ENCODE peak calls at places on chromosomes 7 and 10, in nine cellular contexts. W is ovary; K is ELR; R is central memory CD4-positive, alpha-beta T cell; S is lung; U is astrocyte of the spinal cord; I is activated naive CD8-positive, alpha-beta T cell treated with anti-CD3 and anti-CD28 coated beads, Interleukin-2, amount 50 U/mL, for 24 hours; H is kidney; P is SW480. Q is an unnamed sample.

GRCh38 chr7:26696978-26697377 is 167.4 kb downstream of the SKAP2 start:
- DNase-seq in P (no peak), H (no peak), R (no peak), W (no peak), K (no peak), U (no peak), S (no peak), I (no peak), Q (no peak)

GRCh38 chr7:44123190-44124003 is at the start of gene POLD2:
- DNase-seq in H (peak), W (peak), S (peak), K (peak), P (peak), I (peak), U (peak), R (peak), Q (peak)

GRCh38 chr7:108839091-108839490 is 269.4 kb downstream of the DNAJB9 start:
- DNase-seq in P (no peak), W (no peak), K (peak), H (no peak), I (no peak), R (no peak), U (peak), S (no peak), Q (no peak)

GRCh38 chr10:16509996-16510395 is 11.7 kb downstream of the C1QL3 start:
- DNase-seq in U (no peak), W (no peak), S (no peak), H (no peak), R (no peak), K (peak), P (peak), I (no peak), Q (no peak)

GRCh38 chr7:70360557-70360956 is 762.3 kb downstream of the AUTS2 start:
- DNase-seq in W (no peak), K (no peak), R (no peak), P (no peak), S (no peak), U (no peak), I (no peak), H (no peak), Q (no peak)

GRCh38 chr7:98202367-98203195 is 8.7 kb upstream of the BHLHA15 start:
- DNase-seq in U (no peak), S (no peak), H (no peak), P (peak), R (peak), I (peak), K (no peak), W (no peak), Q (no peak)

GRCh38 chr10:112539340-112539739 is 92.3 kb downstream of the VTI1A start:
- DNase-seq in W (no peak), S (no peak), R (no peak), K (no peak), I (no peak), P (no peak), U (no peak), H (no peak), Q (no peak)

GRCh38 chr7:41045556-41046123 is 657.2 kb downstream of the INHBA start:
- DNase-seq in P (peak), W (no peak), U (no peak), K (peak), I (no peak), H (no peak), S (peak), R (no peak), Q (no peak)

GRCh38 chr7:111274882-111275281 is 184.0 kb downstream of the LRRN3 start:
- DNase-seq in W (no peak), P (no peak), I (no peak), S (no peak), H (no peak), R (no peak), K (peak), U (peak), Q (no peak)

GRCh38 chr10:73591935-73592699 is 975 bp upstream of the USP54 start:
- DNase-seq in K (peak), R (no peak), S (peak), U (peak), P (peak), W (no peak), I (peak), H (peak), Q (peak)

GRCh38 chr10:80202934-80203834 is 2.2 kb downstream of the ANXA11 start:
- DNase-seq in I (peak), K (peak), P (peak), R (peak), W (peak), S (peak), U (peak), H (peak), Q (peak)

GRCh38 chr7:156612930-156613329 is 27.6 kb upstream of the RNF32 start:
- DNase-seq in U (no peak), P (peak), S (no peak), R (peak), K (no peak), I (peak), H (peak), W (no peak), Q (no peak)

GRCh38 chr7:47574473-47575328 is 7.2 kb downstream of the TNS3 start:
- DNase-seq in P (no peak), S (no peak), K (peak), W (no peak), I (peak), R (no peak), H (no peak), U (no peak), Q (no peak)

GRCh38 chr7:23076774-23077173 is 28.8 kb upstream of the KLHL7 start:
- DNase-seq in H (no peak), R (no peak), I (no peak), P (no peak), K (no peak), U (no peak), S (no peak), W (no peak), Q (no peak)

GRCh38 chr7:80916770-80917681 is 1.8 kb downstream of the SEMA3C start:
- DNase-seq in S (no peak), H (no peak), R (no peak), K (peak), W (no peak), I (no peak), U (peak), P (no peak), Q (peak)

GRCh38 chr7:131633342-131633843 is 77.0 kb upstream of the PODXL start:
- DNase-seq in P (no peak), I (no peak), W (no peak), U (peak), K (peak), H (no peak), S (no peak), R (no peak), Q (peak)

GRCh38 chr10:12484945-12485805 is 135.8 kb downstream of the CAMK1D start:
- DNase-seq in H (no peak), I (peak), K (no peak), W (no peak), P (peak), U (no peak), R (peak), S (no peak), Q (no peak)

GRCh38 chr7:158863611-158864506 is 7.5 kb downstream of the DYNC2I1 start:
- DNase-seq in I (peak), U (peak), H (peak), K (peak), W (peak), P (peak), R (peak), S (peak), Q (peak)

GRCh38 chr7:112386619-112387018 is 63.6 kb upstream of the IFRD1 start:
- DNase-seq in I (no peak), R (no peak), H (no peak), U (no peak), S (no peak), W (no peak), K (no peak), P (no peak), Q (no peak)

GRCh38 chr10:48579251-48579960 is 25.5 kb downstream of the ARHGAP22 start:
- DNase-seq in P (no peak), I (no peak), R (no peak), S (no peak), K (no peak), U (peak), H (no peak), W (no peak), Q (no peak)

GRCh38 chr10:29753283-29753682 is 118.5 kb upstream of the SVIL start:
- DNase-seq in I (no peak), W (no peak), P (no peak), K (no peak), R (no peak), S (no peak), U (no peak), H (no peak), Q (no peak)